ENCODE peak calls at places on chromosome 4, in six cellular contexts. J is stimulated activated CD8-positive, alpha-beta memory T cell treated with anti-CD3 and anti-CD28 coated beads, Interleukin-15, amount 100 ng/mL, for 4 hours; U is BJ; O is adipocyte; N is NCI-H2081; G is H4. F is an unnamed sample.

GRCh38 chr4:8383016-8383415 is 57.5 kb downstream of the ACOX3 start:
- DNase-seq in N (no peak), G (no peak), J (no peak), U (no peak), O (no peak), F (no peak)

GRCh38 chr4:153522800-153523089 is 56.6 kb downstream of the TMEM131L start:
- DNase-seq in J (peak; percentile 24), G (no peak), U (no peak), N (no peak), O (no peak), F (no peak)

GRCh38 chr4:132386130-132386529 is 763.0 kb upstream of the PCDH10 start:
- DNase-seq in O (no peak), G (no peak), N (no peak), U (no peak), J (no peak), F (no peak)

GRCh38 chr4:125833-126232 is 1.5 kb downstream of the ZNF718 start:
- DNase-seq in J (no peak), N (peak; percentile 3), U (no peak), O (peak; percentile 0), G (no peak), F (no peak)

GRCh38 chr4:58734030-58734673 is 1624.0 kb upstream of the IGFBP7 start:
- DNase-seq in U (no peak), O (peak; percentile 4), G (no peak), J (no peak), N (no peak), F (no peak)

GRCh38 chr4:140581078-140581477 is 12.3 kb upstream of the UCP1 start:
- DNase-seq in O (no peak), G (no peak), N (no peak), J (no peak), U (no peak), F (no peak)

GRCh38 chr4:12729384-12729783 is 754.8 kb downstream of the RAB28 start:
- DNase-seq in O (peak; percentile 59), J (no peak), U (no peak), G (peak; percentile 23), N (peak; percentile 52), F (no peak)

GRCh38 chr4:103197765-103198110 is 405 bp downstream of the CENPE start:
- DNase-seq in J (no peak), G (peak; percentile 10), U (no peak), O (no peak), N (no peak), F (no peak)

GRCh38 chr4:27917381-27917780 is 1056.7 kb downstream of the STIM2 start:
- DNase-seq in J (no peak), O (no peak), N (no peak), G (no peak), U (no peak), F (no peak)

GRCh38 chr4:46387956-46388355 is 2.0 kb downstream of the GABRA2 start:
- DNase-seq in G (no peak), J (no peak), U (no peak), N (no peak), O (no peak), F (no peak)

GRCh38 chr4:52966172-52966571 is 104.1 kb downstream of the RASL11B start:
- DNase-seq in O (no peak), U (no peak), N (no peak), J (no peak), G (no peak), F (no peak)

F was measured in smooth muscle cell of the brain vasculature.